ENCODE peak calls at places on chromosome 4, in five cellular contexts. C, S, G, R and M are unnamed samples.

GRCh38 chr4:15198070-15198727 is 195.9 kb downstream of the CPEB2 start:
- DNase-seq in C (no peak), S (no peak), G (no peak), R (no peak), M (no peak)

GRCh38 chr4:153573881-153574807 is 108.0 kb downstream of the TMEM131L start:
- DNase-seq in C (peak), S (peak), G (no peak), R (peak), M (peak)

GRCh38 chr4:8644461-8644891 is 51.9 kb downstream of the CPZ start:
- DNase-seq in C (no peak), S (peak), G (no peak), R (no peak), M (peak)

GRCh38 chr4:169229571-169230028 is 41.2 kb downstream of the SH3RF1 start:
- DNase-seq in C (no peak), S (no peak), G (no peak), R (peak), M (no peak)

GRCh38 chr4:100165809-100166208 is 24.5 kb downstream of the DDIT4L start:
- DNase-seq in C (no peak), S (no peak), G (no peak), R (no peak), M (no peak)

GRCh38 chr4:158826882-158827281 is 58.1 kb downstream of the FNIP2 start:
- DNase-seq in C (no peak), S (no peak), G (no peak), R (no peak), M (no peak)

GRCh38 chr4:176841730-176842129 is 49.0 kb upstream of the VEGFC start:
- DNase-seq in C (no peak), S (no peak), G (peak), R (peak), M (no peak)

GRCh38 chr4:144399927-144400326 is 246.0 kb upstream of the HHIP start:
- DNase-seq in C (no peak), S (no peak), G (peak), R (peak), M (no peak)

GRCh38 chr4:8035371-8035780 is 95.7 kb upstream of the AFAP1 start:
- DNase-seq in C (no peak), S (no peak), G (no peak), R (peak), M (no peak)

GRCh38 chr4:14915018-14915417 is 87.3 kb upstream of the CPEB2 start:
- DNase-seq in C (no peak), S (no peak), G (no peak), R (no peak), M (no peak)

GRCh38 chr4:948936-949300 is 16.7 kb downstream of the TMEM175 start:
- DNase-seq in C (peak), S (no peak), G (no peak), R (no peak), M (no peak)

DNA sequence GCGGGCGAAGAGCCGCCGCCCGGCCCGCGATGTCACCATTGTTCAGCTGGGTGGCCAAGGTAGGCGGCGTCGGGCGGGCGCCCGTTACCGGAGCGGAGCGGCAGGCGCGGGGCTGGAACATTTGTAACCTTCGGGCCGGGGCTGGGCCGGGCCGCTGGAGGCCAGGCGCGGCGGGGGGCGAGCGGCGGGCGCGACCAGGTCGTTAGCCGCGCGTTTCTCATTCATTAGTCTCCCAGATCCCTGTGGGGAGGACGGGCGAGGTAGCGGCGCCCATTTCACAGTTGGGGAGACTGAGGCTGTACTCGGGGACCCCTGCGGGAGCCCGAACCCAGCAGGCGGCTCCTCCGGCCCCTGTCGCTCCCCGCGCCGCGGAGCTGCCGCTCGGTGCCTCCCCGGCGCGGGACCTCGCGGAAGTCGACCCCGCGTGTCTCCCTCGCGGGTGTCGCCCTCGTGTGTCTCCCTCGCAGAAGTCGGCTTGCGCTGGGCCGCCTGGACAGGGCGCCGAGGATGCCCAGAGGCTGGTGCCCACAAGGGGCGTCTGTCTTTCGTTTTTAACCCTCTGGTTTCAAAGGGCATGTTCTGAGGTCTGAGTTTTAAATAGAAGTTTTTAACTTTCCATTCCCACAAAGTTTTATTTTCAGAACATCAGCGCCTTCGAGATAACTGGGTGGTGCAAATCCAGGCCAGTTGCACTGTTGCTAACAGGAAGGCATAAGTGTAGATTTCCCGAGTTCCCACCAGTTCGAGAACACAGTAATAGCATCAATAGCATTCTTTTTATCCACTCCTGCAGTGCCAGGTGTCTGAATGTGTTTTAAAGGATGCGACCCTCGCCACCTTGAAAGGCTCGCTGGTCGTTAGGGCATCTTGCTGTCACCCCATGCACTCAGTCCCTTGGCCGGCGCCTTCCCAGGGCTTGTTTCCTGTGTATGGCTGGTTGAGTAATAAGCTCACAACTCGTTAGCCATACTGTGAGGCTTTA is 17.6 kb downstream of the PTTG2 start:
- DNase-seq in C (peak), S (peak), G (no peak), R (peak), M (peak)
- TF ChIP-seq CTCF in C (peak), S (peak), G (peak), R (peak), M (peak)

GRCh38 chr4:122099896-122100295 is 52.2 kb upstream of the BLTP1 start:
- DNase-seq in C (no peak), S (no peak), G (no peak), R (peak), M (no peak)

GRCh38 chr4:122104184-122104583 is 47.9 kb upstream of the BLTP1 start:
- DNase-seq in C (no peak), S (no peak), G (no peak), R (no peak), M (no peak)

DNA sequence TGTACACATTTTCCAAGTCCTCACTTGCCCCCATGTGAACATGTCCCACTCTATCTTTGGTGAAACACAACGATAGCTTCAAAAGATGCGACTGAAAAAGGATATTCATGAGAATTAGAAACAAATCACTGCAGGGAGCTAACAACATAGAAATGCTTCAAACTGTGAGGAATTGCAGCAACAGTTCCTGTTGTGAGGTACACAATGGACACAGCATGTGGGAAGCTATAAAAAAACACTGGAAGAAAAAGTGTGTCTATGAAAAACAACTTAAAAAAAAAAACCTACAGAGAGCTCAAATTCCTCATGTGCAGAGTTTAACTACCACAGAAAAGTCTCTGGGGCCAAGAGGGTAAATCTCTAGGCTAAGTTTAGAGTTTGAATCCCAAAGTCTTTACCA is 51.6 kb upstream of the BLTP1 start:
- DNase-seq in C (no peak), S (no peak), G (no peak), R (no peak), M (no peak)
- H3K4me3 ChIP-seq in C (no peak), S (no peak), G (no peak), R (no peak), M (no peak)

GRCh38 chr4:173834151-173834550 is 304.1 kb upstream of the HAND2 start:
- DNase-seq in C (no peak), S (no peak), G (no peak), R (no peak), M (no peak)
- TF ChIP-seq CTCF in C (no peak), S (no peak), G (no peak), R (peak), M (no peak)

GRCh38 chr4:54276633-54277426 is 47.7 kb downstream of the PDGFRA start:
- DNase-seq in C (no peak), S (no peak), G (no peak), R (no peak), M (no peak)
- H3K4me3 ChIP-seq in C (no peak), S (no peak), G (peak), R (no peak), M (no peak)

DNA sequence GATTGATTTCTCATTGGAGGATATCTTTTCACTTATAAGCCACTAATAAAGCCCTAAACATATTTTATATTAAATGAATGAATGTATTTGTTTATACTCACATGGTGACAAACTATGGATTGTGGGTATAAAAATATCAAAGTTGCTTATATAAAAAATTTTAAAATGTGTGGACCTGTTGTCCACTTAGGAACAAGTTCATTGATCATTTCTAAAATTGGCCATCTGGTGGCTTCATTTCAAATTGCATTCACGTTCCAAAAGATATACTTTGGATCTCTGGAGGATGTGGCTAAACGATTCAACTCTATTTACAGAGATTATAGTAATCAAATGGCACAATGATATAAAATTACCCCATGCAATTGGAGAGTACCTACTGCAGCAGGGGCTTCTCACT is 32.5 kb downstream of the FSTL5 start:
- DNase-seq in C (no peak), S (no peak), G (no peak), R (no peak), M (no peak)
- TF ChIP-seq CTCF in C (no peak), S (no peak), G (no peak), R (peak), M (no peak)

DNA sequence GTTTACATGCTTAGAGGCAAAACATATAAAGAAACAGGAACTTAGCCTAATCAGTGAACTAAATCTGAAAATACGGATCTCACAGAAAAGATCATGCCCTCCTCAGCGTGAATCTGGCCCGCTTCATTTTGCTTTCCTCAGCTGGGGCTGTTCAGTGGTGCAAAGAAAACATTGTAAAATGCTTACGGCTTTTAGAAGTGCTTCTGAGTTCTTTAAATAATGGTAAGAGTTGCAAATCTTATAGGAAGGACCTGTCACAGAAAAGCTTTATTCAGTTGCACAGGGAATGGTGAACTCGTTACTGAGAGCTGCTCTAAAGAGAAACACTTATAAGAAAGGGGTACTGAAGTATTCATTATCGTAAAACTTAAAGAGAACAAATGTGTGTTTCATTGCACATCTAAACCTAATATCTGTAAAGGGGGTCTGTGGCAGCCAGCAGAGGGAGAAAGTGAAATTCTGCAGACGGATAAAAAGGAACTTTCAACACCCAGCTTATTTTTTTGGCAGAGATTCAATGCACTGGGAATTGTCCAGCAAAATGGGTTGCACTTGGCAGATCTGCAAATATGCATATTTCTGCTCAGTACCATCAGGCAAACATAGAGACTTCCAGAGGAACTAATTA is 139.2 kb upstream of the ANK2 start:
- DNase-seq in C (no peak), S (no peak), G (no peak), R (peak), M (no peak)
- H3K4me3 ChIP-seq in C (peak), S (peak), G (no peak), R (peak), M (no peak)

GRCh38 chr4:25939330-25939729 is 25.3 kb downstream of the SMIM20 start:
- DNase-seq in C (no peak), S (no peak), G (no peak), R (no peak), M (no peak)
- TF ChIP-seq CTCF in C (no peak), S (no peak), G (peak), R (peak), M (no peak)

GRCh38 chr4:6410664-6411063 is 61.8 kb downstream of the PPP2R2C start:
- DNase-seq in C (no peak), S (no peak), G (no peak), R (no peak), M (no peak)

GRCh38 chr4:6410078-6410477 is 62.3 kb downstream of the PPP2R2C start:
- DNase-seq in C (no peak), S (peak), G (no peak), R (no peak), M (no peak)

GRCh38 chr4:6408263-6408662 is 64.2 kb downstream of the PPP2R2C start:
- DNase-seq in C (no peak), S (no peak), G (no peak), R (no peak), M (no peak)

GRCh38 chr4:6405417-6405747 is 67.0 kb downstream of the PPP2R2C start:
- DNase-seq in C (no peak), S (no peak), G (no peak), R (no peak), M (no peak)

DNA sequence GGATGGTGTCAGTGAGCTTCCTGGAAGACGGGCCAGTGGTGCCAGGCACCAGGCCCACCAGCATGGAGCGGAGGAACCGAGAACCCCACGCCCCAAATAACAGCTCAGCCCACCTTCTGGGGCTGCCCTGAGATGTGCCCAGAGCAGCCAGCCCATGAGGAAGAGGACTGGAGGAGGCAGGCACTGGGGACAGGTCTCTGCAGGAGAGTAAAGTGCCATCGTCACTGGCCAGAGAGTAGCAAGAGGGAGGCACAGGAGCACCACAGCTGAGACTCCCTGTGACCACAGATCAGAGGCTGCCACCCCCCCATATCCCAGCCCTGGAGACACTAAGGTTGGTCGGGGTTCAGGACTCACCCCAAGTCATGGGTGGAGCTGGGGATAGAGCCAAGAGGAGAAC is 63.0 kb downstream of the PPP2R2C start:
- DNase-seq in C (no peak), S (no peak), G (no peak), R (no peak), M (peak)
- H3K4me3 ChIP-seq in C (no peak), S (no peak), G (no peak), R (no peak), M (no peak)

DNA sequence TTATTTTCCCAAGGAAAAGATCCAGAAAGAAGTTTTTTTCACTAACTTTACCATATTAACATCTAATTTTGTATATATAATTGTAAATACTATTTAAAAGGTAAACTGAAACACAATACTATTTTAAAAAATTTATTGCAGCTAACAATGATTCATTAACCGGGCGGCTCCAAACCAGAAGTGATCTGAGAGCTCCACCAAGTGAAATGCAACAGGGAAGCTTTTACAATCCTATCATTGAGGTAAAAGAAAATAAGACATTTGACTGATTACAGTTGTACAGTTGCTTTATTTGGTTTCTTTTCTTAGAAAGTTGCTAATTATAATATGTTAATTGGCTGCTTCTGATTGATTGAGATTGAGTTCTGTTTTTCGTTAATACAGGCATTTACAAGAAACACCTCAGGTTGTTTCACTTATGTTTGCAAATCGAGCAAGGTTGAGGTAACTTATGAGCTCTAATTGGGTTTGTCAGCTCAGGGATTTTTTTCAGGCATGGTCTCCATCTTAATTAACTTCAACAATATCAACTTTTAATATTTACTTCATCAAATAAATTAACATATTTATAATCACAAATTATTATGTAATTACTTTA is 220.2 kb upstream of the UGT8 start:
- DNase-seq in C (no peak), S (no peak), G (no peak), R (peak), M (no peak)
- TF ChIP-seq CTCF in C (no peak), S (peak), G (peak), R (peak), M (peak)

DNA sequence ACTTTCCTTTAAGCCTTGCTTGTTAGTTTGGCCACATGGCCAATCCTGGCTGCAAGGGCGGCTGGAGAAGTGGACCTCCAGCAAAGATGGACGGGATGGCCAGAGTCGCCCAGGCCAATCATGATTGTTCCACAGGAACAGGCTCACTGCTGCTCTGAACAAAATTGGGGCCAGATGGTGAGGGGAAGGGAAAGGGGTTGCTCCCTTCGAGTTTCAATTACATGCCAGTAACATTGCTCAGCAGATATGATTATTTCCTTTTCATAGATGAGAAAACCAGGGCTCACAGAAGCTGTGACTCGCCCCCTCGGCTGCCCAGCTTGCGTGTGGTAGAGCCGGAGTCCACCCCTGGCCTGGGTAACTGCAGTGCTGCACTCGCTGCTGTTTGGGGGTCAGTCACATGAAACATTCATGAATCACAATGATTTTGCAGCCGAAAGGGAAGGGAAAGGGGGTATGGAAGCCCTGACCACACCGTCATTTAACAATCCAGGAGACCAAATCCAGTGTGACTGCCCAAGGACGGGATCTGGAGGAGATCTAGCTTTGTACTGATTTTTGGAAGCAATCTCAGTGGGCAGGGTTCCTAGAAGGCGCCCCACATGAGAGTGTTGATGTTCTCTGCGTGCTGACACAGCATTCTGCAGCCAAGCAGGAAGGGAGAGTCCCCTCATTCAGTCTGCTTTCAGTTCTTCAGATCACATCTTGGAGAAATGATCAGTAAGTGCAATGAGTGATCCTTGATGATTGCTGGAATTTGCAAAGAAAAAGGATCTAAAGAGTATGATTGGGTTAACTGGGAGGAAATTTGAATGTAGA is 77.3 kb upstream of the MSX1 start:
- DNase-seq in C (no peak), S (no peak), G (no peak), R (peak), M (no peak)
- H3K4me3 ChIP-seq in C (no peak), S (no peak), G (no peak), R (peak), M (no peak)